ENCODE peak calls at places on chromosome 7, in eight cellular contexts. One of them, this sample, is unnamed. For H3K27me3, the result is how much of the 10 kb centered on the place peaks cover.

GRCh38 chr7:43873300-43873699 is 4.0 kb upstream of the MRPS24 start:
- DNase-seq in adrenal gland: peak
- DNase-seq in tibial nerve: peak
- DNase-seq in heart left ventricle: no peak
- DNase-seq in AG04450: no peak
- DNase-seq in GM23248: peak
- DNase-seq in IMR-90: peak
- DNase-seq in thyroid gland: no peak
- DNase-seq in this sample: peak

GRCh38 chr7:24972991-24973390 is 7.0 kb downstream of the OSBPL3 start:
- DNase-seq in tibial nerve: no peak
- DNase-seq in thyroid gland: no peak
- DNase-seq in IMR-90: peak
- DNase-seq in GM23248: peak
- DNase-seq in adrenal gland: no peak
- DNase-seq in AG04450: peak
- DNase-seq in heart left ventricle: no peak
- DNase-seq in this sample: peak

GRCh38 chr7:97845622-97846203 is 26.5 kb downstream of the ASNS start:
- DNase-seq in GM23248: peak
- DNase-seq in adrenal gland: no peak
- DNase-seq in AG04450: no peak
- DNase-seq in IMR-90: peak
- DNase-seq in thyroid gland: no peak
- DNase-seq in tibial nerve: no peak
- DNase-seq in heart left ventricle: no peak
- DNase-seq in this sample: peak

GRCh38 chr7:76338298-76339084 is 20.3 kb downstream of the YWHAG start:
- DNase-seq in AG04450: no peak
- DNase-seq in IMR-90: no peak
- DNase-seq in thyroid gland: peak
- DNase-seq in adrenal gland: peak
- DNase-seq in heart left ventricle: no peak
- DNase-seq in tibial nerve: no peak
- DNase-seq in GM23248: peak
- DNase-seq in this sample: no peak

GRCh38 chr7:137025469-137026175 is 157.2 kb downstream of the CHRM2 start:
- DNase-seq in adrenal gland: no peak
- DNase-seq in AG04450: peak
- DNase-seq in thyroid gland: no peak
- DNase-seq in tibial nerve: no peak
- DNase-seq in GM23248: peak
- DNase-seq in IMR-90: peak
- DNase-seq in heart left ventricle: no peak
- DNase-seq in this sample: no peak

GRCh38 chr7:29194206-29194593 is 375 bp upstream of the CHN2 start:
- DNase-seq in IMR-90: no peak
- DNase-seq in adrenal gland: peak
- DNase-seq in thyroid gland: peak
- DNase-seq in AG04450: no peak
- DNase-seq in tibial nerve: no peak
- DNase-seq in GM23248: peak
- DNase-seq in heart left ventricle: no peak
- DNase-seq in this sample: no peak

GRCh38 chr7:98286701-98287485 is 5.4 kb downstream of the BRI3 start:
- DNase-seq in tibial nerve: no peak
- DNase-seq in GM23248: peak
- DNase-seq in IMR-90: no peak
- DNase-seq in AG04450: no peak
- DNase-seq in adrenal gland: peak
- DNase-seq in heart left ventricle: no peak
- DNase-seq in thyroid gland: peak
- DNase-seq in this sample: no peak

GRCh38 chr7:134778941-134779740 is at the start of gene CALD1:
- DNase-seq in GM23248: peak
- DNase-seq in IMR-90: peak
- DNase-seq in heart left ventricle: peak
- DNase-seq in thyroid gland: peak
- DNase-seq in AG04450: peak
- DNase-seq in adrenal gland: peak
- DNase-seq in tibial nerve: peak
- DNase-seq in this sample: peak

GRCh38 chr7:1643270-1644092 is 26.6 kb upstream of the ELFN1 start:
- DNase-seq in thyroid gland: no peak
- DNase-seq in IMR-90: no peak
- DNase-seq in tibial nerve: no peak
- DNase-seq in adrenal gland: no peak
- DNase-seq in GM23248: no peak
- DNase-seq in heart left ventricle: no peak
- DNase-seq in AG04450: no peak
- DNase-seq in this sample: no peak

GRCh38 chr7:133763241-133763640 is 363.9 kb upstream of the LRGUK start:
- DNase-seq in adrenal gland: no peak
- DNase-seq in heart left ventricle: no peak
- DNase-seq in IMR-90: no peak
- DNase-seq in AG04450: no peak
- DNase-seq in GM23248: no peak
- DNase-seq in tibial nerve: no peak
- DNase-seq in thyroid gland: no peak
- DNase-seq in this sample: no peak

GRCh38 chr7:51123322-51124021 is 193.1 kb downstream of the COBL start:
- DNase-seq in IMR-90: peak
- DNase-seq in heart left ventricle: no peak
- DNase-seq in tibial nerve: no peak
- DNase-seq in GM23248: peak
- DNase-seq in thyroid gland: no peak
- DNase-seq in AG04450: peak
- DNase-seq in adrenal gland: peak
- DNase-seq in this sample: peak

GRCh38 chr7:40507166-40507565 is 372.4 kb downstream of the SUGCT start:
- DNase-seq in GM23248: peak
- DNase-seq in adrenal gland: no peak
- DNase-seq in tibial nerve: no peak
- DNase-seq in thyroid gland: no peak
- DNase-seq in AG04450: no peak
- DNase-seq in heart left ventricle: no peak
- DNase-seq in IMR-90: no peak
- DNase-seq in this sample: no peak

DNA sequence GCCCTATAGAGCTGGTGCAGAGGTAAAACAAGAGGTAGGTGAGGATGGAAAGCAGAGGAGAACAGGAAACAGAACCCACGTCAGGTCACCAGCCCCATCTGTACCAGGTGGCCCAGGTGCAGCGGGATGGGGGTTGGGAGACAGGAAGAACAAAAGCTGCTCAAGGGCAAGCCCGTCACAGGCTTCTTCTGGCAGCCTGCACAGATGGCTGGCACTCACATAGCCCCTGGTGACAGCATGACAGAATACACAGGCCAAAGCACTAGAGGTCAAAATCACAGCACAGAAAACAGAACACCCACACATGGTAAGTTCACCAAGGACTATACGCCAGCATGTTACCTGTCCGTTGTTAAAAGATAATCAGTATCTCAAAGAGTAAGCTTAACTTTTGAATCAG is 126.8 kb downstream of the GALNT11 start:
- DNase-seq in AG04450: no peak
- DNase-seq in IMR-90: no peak
- DNase-seq in GM23248: no peak
- DNase-seq in tibial nerve: no peak
- DNase-seq in heart left ventricle: no peak
- DNase-seq in adrenal gland: no peak
- DNase-seq in thyroid gland: no peak
- DNase-seq in this sample: no peak
- H3K27ac ChIP-seq in AG04450: no peak
- H3K27ac ChIP-seq in IMR-90: no peak
- H3K27ac ChIP-seq in GM23248: no peak
- H3K27ac ChIP-seq in tibial nerve: no peak
- H3K27ac ChIP-seq in heart left ventricle: no peak
- H3K27ac ChIP-seq in adrenal gland: no peak
- H3K27ac ChIP-seq in thyroid gland: no peak
- H3K27ac ChIP-seq in this sample: no peak

DNA sequence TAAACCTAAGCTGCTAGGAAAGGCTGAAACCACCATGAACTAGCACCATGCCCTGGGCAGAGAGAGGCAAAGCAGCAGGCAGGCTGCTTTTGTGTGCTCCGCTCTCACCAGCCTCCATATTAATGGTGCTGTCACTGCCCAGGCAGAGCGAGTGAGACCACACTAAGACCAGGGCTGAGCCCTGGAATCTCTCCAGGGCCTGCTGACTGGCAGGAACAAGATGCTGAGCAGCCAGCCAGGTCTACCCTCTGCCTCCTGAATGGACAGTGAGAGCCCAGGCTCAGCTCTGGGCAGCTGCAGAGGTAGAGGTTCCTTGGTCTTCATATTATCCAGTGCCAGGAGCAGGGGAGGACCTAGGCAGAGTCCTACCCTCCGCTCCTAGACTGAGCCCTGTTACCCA is 1.6 kb upstream of the CRHR2 start:
- DNase-seq in GM23248: no peak
- DNase-seq in thyroid gland: no peak
- DNase-seq in tibial nerve: no peak
- DNase-seq in adrenal gland: no peak
- DNase-seq in AG04450: no peak
- DNase-seq in heart left ventricle: no peak
- DNase-seq in IMR-90: no peak
- DNase-seq in this sample: no peak
- H3K27me3 ChIP-seq in GM23248: half or more
- H3K27me3 ChIP-seq in thyroid gland: under half
- H3K27me3 ChIP-seq in tibial nerve: half or more
- H3K27me3 ChIP-seq in adrenal gland: under half
- H3K27me3 ChIP-seq in AG04450: half or more
- H3K27me3 ChIP-seq in heart left ventricle: under half
- H3K27me3 ChIP-seq in IMR-90: half or more
- H3K27me3 ChIP-seq in this sample: under half

DNA sequence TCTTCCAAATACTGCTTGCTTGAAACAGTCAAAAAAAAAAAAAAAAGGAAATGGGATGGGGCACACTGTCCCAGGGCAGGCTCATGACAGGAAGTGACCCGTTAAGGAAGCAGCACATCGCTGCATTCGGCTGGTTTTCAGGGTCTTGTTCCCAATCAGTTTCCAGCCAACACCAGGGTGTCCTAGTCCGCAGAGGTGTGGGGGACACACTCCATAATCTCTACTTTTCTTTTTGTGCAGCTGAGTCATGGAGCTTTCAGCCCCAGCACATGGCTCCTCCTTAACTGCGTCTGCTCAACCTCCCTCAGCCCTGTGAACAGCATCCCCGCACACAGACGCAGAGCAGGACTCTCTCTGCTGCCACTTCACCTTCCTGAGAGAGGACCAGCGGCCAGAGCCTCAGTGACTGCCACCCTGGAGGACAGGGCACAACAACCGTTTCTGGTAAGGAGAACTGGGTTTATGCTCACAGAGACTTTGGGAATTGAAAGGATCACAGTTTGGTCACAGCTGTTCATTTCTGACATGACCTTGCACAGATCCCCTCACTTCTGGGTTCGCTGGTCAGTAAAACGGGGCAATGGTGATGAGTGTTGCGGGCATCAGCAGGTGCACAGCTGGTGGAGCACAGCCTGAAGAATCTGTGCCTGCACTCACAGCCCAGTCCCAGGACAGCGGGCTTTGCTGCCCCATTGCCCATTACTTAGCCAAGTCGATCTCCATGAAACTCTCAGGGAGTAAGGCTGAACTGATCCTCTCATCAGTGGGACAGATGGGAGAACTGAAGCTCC is at the start of gene GIMAP5:
- DNase-seq in tibial nerve: no peak
- DNase-seq in AG04450: no peak
- DNase-seq in thyroid gland: peak
- DNase-seq in GM23248: no peak
- DNase-seq in IMR-90: no peak
- DNase-seq in heart left ventricle: no peak
- DNase-seq in adrenal gland: no peak
- DNase-seq in this sample: no peak
- H3K27ac ChIP-seq in tibial nerve: peak
- H3K27ac ChIP-seq in AG04450: no peak
- H3K27ac ChIP-seq in thyroid gland: peak
- H3K27ac ChIP-seq in GM23248: no peak
- H3K27ac ChIP-seq in IMR-90: no peak
- H3K27ac ChIP-seq in heart left ventricle: peak
- H3K27ac ChIP-seq in adrenal gland: peak
- H3K27ac ChIP-seq in this sample: no peak

GRCh38 chr7:141527076-141527475 is 24.1 kb upstream of the AGK start:
- DNase-seq in GM23248: no peak
- DNase-seq in thyroid gland: no peak
- DNase-seq in tibial nerve: no peak
- DNase-seq in adrenal gland: no peak
- DNase-seq in IMR-90: no peak
- DNase-seq in heart left ventricle: no peak
- DNase-seq in AG04450: no peak
- DNase-seq in this sample: no peak
- H3K27me3 ChIP-seq in GM23248: under half
- H3K27me3 ChIP-seq in thyroid gland: under half
- H3K27me3 ChIP-seq in tibial nerve: under half
- H3K27me3 ChIP-seq in adrenal gland: under half
- H3K27me3 ChIP-seq in IMR-90: under half
- H3K27me3 ChIP-seq in heart left ventricle: under half
- H3K27me3 ChIP-seq in AG04450: under half
- H3K27me3 ChIP-seq in this sample: under half

GRCh38 chr7:46539892-46540483 is 618.9 kb upstream of the IGFBP3 start:
- DNase-seq in thyroid gland: peak
- DNase-seq in heart left ventricle: no peak
- DNase-seq in AG04450: no peak
- DNase-seq in adrenal gland: no peak
- DNase-seq in IMR-90: no peak
- DNase-seq in GM23248: no peak
- DNase-seq in tibial nerve: no peak
- DNase-seq in this sample: no peak
- H3K27ac ChIP-seq in thyroid gland: no peak
- H3K27ac ChIP-seq in heart left ventricle: no peak
- H3K27ac ChIP-seq in AG04450: no peak
- H3K27ac ChIP-seq in adrenal gland: no peak
- H3K27ac ChIP-seq in IMR-90: no peak
- H3K27ac ChIP-seq in GM23248: no peak
- H3K27ac ChIP-seq in tibial nerve: no peak
- H3K27ac ChIP-seq in this sample: no peak